ENCODE peak calls at places on chromosomes 13 and 19, in seven cellular contexts. P is IMR-90; C is stimulated activated CD4-positive, alpha-beta T cell treated with anti-CD3 and anti-CD28 coated beads, Interleukin-1b, Interleukin-23, amount 100 ng/mL, for 48 hours; U is NCI-H510A; A is Ammon's horn; W is activated T-cell treated with anti-CD3 and anti-CD28 coated beads for 24 hours; I is H7. J is an unnamed sample.

GRCh38 chr19:28103916-28104315 is 1109.0 kb downstream of the UQCRFS1 start:
- DNase-seq in C (no peak), W (no peak), U (no peak), I (peak; percentile 15), A (no peak), P (no peak), J (no peak)

GRCh38 chr13:62088155-62088554 is 672.5 kb upstream of the PCDH20 start:
- DNase-seq in I (no peak), A (no peak), C (no peak), P (no peak), U (no peak), W (no peak), J (no peak)

GRCh38 chr13:88823114-88823513 is 1151.9 kb downstream of the SLITRK5 start:
- DNase-seq in U (no peak), A (no peak), P (no peak), C (no peak), W (no peak), I (no peak), J (no peak)

GRCh38 chr13:97018029-97018819 is 23.9 kb upstream of the OXGR1 start:
- DNase-seq in I (peak; percentile 42), A (peak; percentile 81), C (peak; percentile 24), W (peak; percentile 9), U (peak; percentile 15), P (peak; percentile 61), J (no peak)

GRCh38 chr13:99123101-99124045 is 77.3 kb upstream of the UBAC2 start:
- DNase-seq in A (no peak), W (no peak), I (no peak), U (no peak), C (no peak), P (peak; percentile 19), J (no peak)

GRCh38 chr13:48222358-48223015 is 10.5 kb upstream of the ITM2B start:
- DNase-seq in I (no peak), P (peak; percentile 42), A (no peak), W (no peak), C (no peak), U (no peak), J (no peak)

GRCh38 chr19:33430674-33431277 is 57.3 kb downstream of the CEBPG start:
- DNase-seq in P (peak; percentile 61), C (peak; percentile 60), U (no peak), A (peak; percentile 91), I (peak; percentile 89), W (peak; percentile 42), J (peak; percentile 41)

GRCh38 chr19:1734328-1734966 is 18.9 kb upstream of the ONECUT3 start:
- DNase-seq in C (no peak), U (no peak), I (peak; percentile 72), P (no peak), A (no peak), W (no peak), J (no peak)

GRCh38 chr19:15829277-15829770 is 13.9 kb upstream of the OR10H1 start:
- DNase-seq in C (no peak), A (no peak), W (no peak), P (no peak), I (no peak), U (no peak), J (no peak)

GRCh38 chr19:34482380-34483250 is 1.1 kb downstream of the WTIP start:
- DNase-seq in U (no peak), A (no peak), I (peak; percentile 82), W (no peak), C (no peak), P (peak; percentile 37), J (no peak)

GRCh38 chr13:48155850-48156249 is 60.9 kb upstream of the MED4 start:
- DNase-seq in I (no peak), U (no peak), W (no peak), C (no peak), A (no peak), P (peak; percentile 33), J (no peak)

GRCh38 chr13:75217949-75218348 is 264.0 kb downstream of the TBC1D4 start:
- DNase-seq in A (peak; percentile 54), P (peak; percentile 4), W (no peak), I (no peak), U (no peak), C (no peak), J (no peak)

GRCh38 chr13:32905063-32905863 is 111.0 kb upstream of the KL start:
- DNase-seq in P (peak; percentile 3), I (no peak), C (peak; percentile 33), W (no peak), U (no peak), A (no peak), J (peak; percentile 11)

GRCh38 chr13:98547455-98547854 is 29.5 kb downstream of the STK24 start:
- DNase-seq in I (no peak), P (no peak), C (no peak), A (no peak), U (no peak), W (no peak), J (no peak)

GRCh38 chr13:35472308-35473008 is 4.0 kb downstream of the MAB21L1 start:
- DNase-seq in W (no peak), A (no peak), C (no peak), U (no peak), P (no peak), I (peak; percentile 23), J (no peak)

GRCh38 chr19:10155834-10156233 is 36.1 kb upstream of the EIF3G start:
- DNase-seq in I (peak; percentile 37), C (no peak), W (no peak), U (no peak), A (no peak), P (peak; percentile 34), J (no peak)

GRCh38 chr19:36030264-36031148 is 2.2 kb downstream of the CLIP3 start:
- DNase-seq in W (no peak), U (no peak), I (peak; percentile 60), P (peak; percentile 53), A (peak; percentile 40), C (no peak), J (no peak)

GRCh38 chr13:74868044-74868443 is 613.9 kb downstream of the TBC1D4 start:
- DNase-seq in A (no peak), I (no peak), U (no peak), C (no peak), P (no peak), W (no peak), J (no peak)

GRCh38 chr13:43804461-43805070 is 17.8 kb upstream of the ENOX1 start:
- DNase-seq in A (peak; percentile 63), I (peak; percentile 52), U (no peak), W (no peak), C (no peak), P (peak; percentile 78), J (no peak)

GRCh38 chr13:36374063-36374462 is 27.9 kb upstream of the SPART start:
- DNase-seq in U (no peak), A (no peak), I (no peak), P (no peak), W (no peak), C (no peak), J (no peak)

GRCh38 chr19:41871573-41872383 is 5.3 kb upstream of the CD79A start:
- DNase-seq in A (peak; percentile 52), C (peak; percentile 74), P (no peak), I (peak; percentile 44), U (no peak), W (no peak), J (no peak)

GRCh38 chr13:113567681-113568080 is 16.9 kb upstream of the TFDP1 start:
- DNase-seq in P (no peak), W (no peak), A (no peak), I (peak; percentile 33), U (no peak), C (no peak), J (no peak)

GRCh38 chr13:32246468-32246867 is 68.7 kb downstream of the ZAR1L start:
- DNase-seq in W (peak; percentile 11), I (peak; percentile 69), P (peak; percentile 76), A (peak; percentile 27), C (peak; percentile 59), U (no peak), J (peak; percentile 80)

GRCh38 chr19:39174142-39174541 is 22.6 kb upstream of the NCCRP1 start:
- DNase-seq in P (no peak), W (no peak), U (no peak), A (no peak), C (no peak), I (no peak), J (no peak)

GRCh38 chr19:7820588-7820987 is 9.4 kb upstream of the EVI5L start:
- DNase-seq in U (no peak), I (no peak), P (no peak), A (no peak), W (no peak), C (no peak), J (no peak)

GRCh38 chr19:5225486-5226345 is 114.9 kb downstream of the PTPRS start:
- DNase-seq in W (no peak), P (no peak), A (no peak), U (no peak), I (peak; percentile 88), C (no peak), J (peak; percentile 20)

GRCh38 chr13:97395437-97396136 is 38.4 kb upstream of the RAP2A start:
- DNase-seq in W (no peak), C (no peak), I (no peak), A (no peak), P (peak; percentile 66), U (no peak), J (no peak)

GRCh38 chr13:85653681-85654080 is 145.5 kb downstream of the SLITRK6 start:
- DNase-seq in C (no peak), I (no peak), U (no peak), P (no peak), A (no peak), W (no peak), J (no peak)

GRCh38 chr19:12965017-12965811 is 4.2 kb upstream of the DAND5 start:
- DNase-seq in W (peak; percentile 79), U (peak; percentile 54), A (peak; percentile 73), I (peak; percentile 96), P (peak; percentile 58), C (peak; percentile 87), J (no peak)

J was measured in iPS DF 6.9.